ENCODE peak calls at places on chromosome 3, in nine cellular contexts. D is CD8-positive, alpha-beta T cell; Y is PC-9; I is neural progenitor cell; Q is transverse colon; S is tibial artery; V is right lobe of liver; P is tibial nerve; C is HCT116. X is an unnamed sample.

GRCh38 chr3:181722156-181722555 is 10.4 kb downstream of the SOX2 start:
- DNase-seq in I (peak; percentile 78), C (no peak), P (no peak), Q (no peak), Y (no peak), S (no peak), V (no peak), D (no peak), X (no peak)

GRCh38 chr3:65831733-65832425 is 206.8 kb downstream of the MAGI1 start:
- DNase-seq in S (no peak), Q (no peak), I (peak; percentile 34), P (no peak), V (no peak), D (no peak), Y (no peak), C (no peak), X (no peak)

GRCh38 chr3:129855454-129856419 is 37.8 kb downstream of the TMCC1 start:
- DNase-seq in P (no peak), Y (peak; percentile 23), Q (no peak), V (no peak), C (peak; percentile 4), D (no peak), I (no peak), S (no peak), X (no peak)

GRCh38 chr3:115692887-115693524 is 69.7 kb downstream of the GAP43 start:
- DNase-seq in I (peak; percentile 85), S (peak; percentile 72), Q (peak; percentile 77), C (peak; percentile 68), Y (peak; percentile 77), D (peak; percentile 77), P (peak; percentile 51), V (peak; percentile 60), X (peak; percentile 76)

GRCh38 chr3:170740285-170740684 is 129.7 kb downstream of the RPL22L1 start:
- DNase-seq in V (no peak), Q (no peak), C (no peak), D (no peak), Y (no peak), P (no peak), S (no peak), I (no peak), X (no peak)

GRCh38 chr3:50408445-50408953 is 49.2 kb upstream of the TMEM115 start:
- DNase-seq in I (no peak), C (no peak), Q (no peak), S (no peak), Y (no peak), D (no peak), V (no peak), P (no peak), X (no peak)

GRCh38 chr3:156633335-156633734 is 41.1 kb upstream of the TIPARP start:
- DNase-seq in D (no peak), S (peak; percentile 36), I (no peak), Q (no peak), Y (no peak), C (no peak), V (no peak), P (no peak), X (no peak)

GRCh38 chr3:94004301-94004910 is 24.0 kb downstream of the STX19 start:
- DNase-seq in C (peak; percentile 37), Y (no peak), P (no peak), D (no peak), I (peak; percentile 30), Q (no peak), S (no peak), V (no peak), X (no peak)

GRCh38 chr3:52197499-52197841 is 490 bp upstream of the ALAS1 start:
- DNase-seq in I (no peak), C (no peak), Y (no peak), Q (no peak), D (no peak), V (no peak), P (no peak), S (no peak), X (no peak)

GRCh38 chr3:127005864-127006500 is 23.1 kb downstream of the PLXNA1 start:
- DNase-seq in D (no peak), S (no peak), Q (no peak), C (no peak), V (no peak), I (no peak), P (no peak), Y (no peak), X (no peak)

GRCh38 chr3:43855674-43856299 is 165.0 kb downstream of the ABHD5 start:
- DNase-seq in V (peak; percentile 64), P (no peak), Q (peak; percentile 70), D (peak; percentile 50), C (peak; percentile 27), Y (peak; percentile 69), S (peak; percentile 48), I (peak; percentile 77), X (no peak)

DNA sequence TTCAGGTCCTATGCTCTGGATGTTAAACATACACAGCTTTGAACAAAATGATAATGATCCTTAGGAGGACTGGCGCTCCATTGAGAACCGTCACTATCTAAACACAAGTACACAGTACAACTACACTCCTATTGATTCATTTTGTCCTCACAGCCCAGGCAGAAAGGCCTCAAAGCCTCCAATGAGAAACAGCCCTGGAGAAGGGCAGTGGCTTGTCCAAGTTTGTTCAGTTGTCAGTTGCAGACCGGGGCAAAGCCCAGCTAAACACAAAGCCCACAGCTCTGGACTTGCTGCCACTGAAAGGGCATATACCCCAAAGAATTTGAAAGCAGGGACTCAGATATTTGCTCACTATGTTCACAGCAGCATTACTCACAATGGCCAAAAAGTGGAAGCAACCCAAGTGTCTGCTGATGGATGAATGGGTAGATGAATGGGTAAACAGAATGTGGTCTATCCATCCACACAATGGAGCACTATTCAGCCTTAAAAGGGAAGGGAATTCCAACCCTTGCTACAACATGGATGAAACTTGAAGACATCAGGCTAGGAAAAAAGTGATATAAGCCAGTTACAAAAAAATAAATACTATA is 34.7 kb downstream of the NUP210 start:
- DNase-seq in V (no peak), P (no peak), I (no peak), C (no peak), D (no peak), Q (no peak), Y (no peak), S (no peak), X (no peak)
- H3K4me1 ChIP-seq in V (no peaks in the 10 kb centered on the region), P (no peaks in the 10 kb centered on the region), I (no peaks in the 10 kb centered on the region), C (no peaks in the 10 kb centered on the region), D (peaks cover 19% of the 10 kb centered on the region), Q (no peaks in the 10 kb centered on the region), Y (no peaks in the 10 kb centered on the region), S (peaks cover 4% of the 10 kb centered on the region), X (no peaks in the 10 kb centered on the region)

GRCh38 chr3:197750396-197750831 is 731 bp downstream of the FYTTD1 start:
- DNase-seq in Q (peak; percentile 74), P (peak; percentile 41), C (no peak), S (peak; percentile 75), D (peak; percentile 72), I (peak; percentile 83), Y (peak; percentile 55), V (peak; percentile 77), X (no peak)
- H3K4me1 ChIP-seq in Q (peaks cover 15% of the 10 kb centered on the region), P (peaks cover 27% of the 10 kb centered on the region), C (peaks cover 9% of the 10 kb centered on the region), S (peaks cover 25% of the 10 kb centered on the region), D (peaks cover 38% of the 10 kb centered on the region), I (peaks cover 9% of the 10 kb centered on the region), Y (peaks cover 25% of the 10 kb centered on the region), V (no peaks in the 10 kb centered on the region), X (no peaks in the 10 kb centered on the region)

DNA sequence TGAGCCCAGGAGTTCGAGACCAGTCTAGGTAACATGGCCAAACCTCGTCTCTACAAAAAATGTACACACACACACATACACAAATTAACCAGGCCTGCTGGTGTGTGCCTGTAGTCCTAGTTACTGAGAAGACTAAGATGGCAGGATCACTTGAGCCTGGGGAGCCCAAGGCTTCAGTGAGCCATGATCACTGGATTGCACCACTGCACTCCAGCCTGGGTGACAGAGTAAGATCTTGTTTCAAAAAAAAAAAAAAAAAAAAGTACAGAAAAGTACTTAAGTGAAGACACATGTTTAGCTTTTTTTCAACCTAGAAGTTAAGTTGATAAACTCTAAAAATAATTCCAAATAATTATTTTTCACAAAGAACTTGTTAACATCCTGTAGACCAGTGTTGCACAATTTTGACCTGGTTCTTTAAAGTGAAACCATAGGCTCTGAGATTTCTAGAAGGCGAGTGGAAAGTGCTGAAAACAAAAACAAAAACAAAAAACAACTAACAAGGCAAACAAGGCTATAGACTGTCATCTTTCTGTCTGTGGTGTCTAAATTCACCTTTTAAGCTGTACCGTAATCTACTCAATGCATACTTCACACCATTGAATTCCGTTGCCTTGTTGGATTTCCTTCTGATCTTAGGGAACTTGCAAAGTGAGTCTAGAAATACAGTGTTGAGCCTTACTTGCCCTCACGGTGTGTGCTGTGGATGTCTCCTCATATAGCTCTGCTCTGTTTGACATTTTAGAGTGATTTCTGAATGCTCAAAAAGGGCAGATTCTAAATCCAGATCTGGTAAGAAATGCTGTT is 63.5 kb downstream of the CHST2 start:
- DNase-seq in Y (no peak), P (no peak), C (no peak), I (no peak), D (no peak), Q (no peak), S (no peak), V (no peak), X (no peak)
- H3K4me1 ChIP-seq in Y (no peaks in the 10 kb centered on the region), P (no peaks in the 10 kb centered on the region), C (no peaks in the 10 kb centered on the region), I (no peaks in the 10 kb centered on the region), D (peaks cover 5% of the 10 kb centered on the region), Q (no peaks in the 10 kb centered on the region), S (no peaks in the 10 kb centered on the region), V (no peaks in the 10 kb centered on the region), X (no peaks in the 10 kb centered on the region)

GRCh38 chr3:31709005-31709404 is 176.3 kb downstream of the STT3B start:
- DNase-seq in Y (no peak), Q (no peak), I (no peak), P (no peak), D (no peak), C (no peak), V (no peak), S (no peak), X (no peak)
- H3K4me1 ChIP-seq in Y (peaks cover 11% of the 10 kb centered on the region), Q (no peaks in the 10 kb centered on the region), I (no peaks in the 10 kb centered on the region), P (peaks cover 5% of the 10 kb centered on the region), D (no peaks in the 10 kb centered on the region), C (peaks cover 13% of the 10 kb centered on the region), V (no peaks in the 10 kb centered on the region), S (peaks cover 16% of the 10 kb centered on the region), X (peaks cover 1% of the 10 kb centered on the region)

GRCh38 chr3:73385538-73385937 is 239.2 kb downstream of the PDZRN3 start:
- DNase-seq in I (no peak), S (no peak), Q (no peak), P (no peak), C (no peak), Y (no peak), V (no peak), D (no peak), X (no peak)
- H3K4me1 ChIP-seq in I (no peaks in the 10 kb centered on the region), S (no peaks in the 10 kb centered on the region), Q (no peaks in the 10 kb centered on the region), P (no peaks in the 10 kb centered on the region), C (no peaks in the 10 kb centered on the region), Y (no peaks in the 10 kb centered on the region), V (no peaks in the 10 kb centered on the region), D (no peaks in the 10 kb centered on the region), X (no peaks in the 10 kb centered on the region)

DNA sequence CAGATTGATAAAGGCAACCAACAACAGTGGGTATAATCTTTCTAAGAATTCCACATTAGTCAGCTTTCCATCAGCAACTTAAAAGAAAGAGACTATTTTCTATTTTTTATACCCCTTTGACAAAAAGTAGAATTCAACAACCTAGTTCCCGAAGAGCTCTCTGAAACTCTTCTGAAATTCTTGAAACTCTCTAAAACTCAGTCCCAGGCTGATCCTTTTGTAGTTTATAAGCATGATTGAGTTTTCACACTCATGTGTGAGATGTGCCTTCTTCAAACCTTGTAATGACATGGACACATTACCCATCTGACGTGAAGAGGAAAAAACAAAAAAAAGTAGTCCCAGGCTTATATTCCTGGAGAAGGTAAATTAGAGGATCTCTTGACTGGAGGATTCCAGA is 31.4 kb downstream of the RAF1 start:
- DNase-seq in V (no peak), D (no peak), C (no peak), P (no peak), Q (no peak), I (no peak), Y (no peak), S (no peak), X (no peak)
- H3K4me1 ChIP-seq in V (no peaks in the 10 kb centered on the region), D (peaks cover 13% of the 10 kb centered on the region), C (peaks cover 14% of the 10 kb centered on the region), P (peaks cover 6% of the 10 kb centered on the region), Q (peaks cover 19% of the 10 kb centered on the region), I (peaks cover 15% of the 10 kb centered on the region), Y (no peaks in the 10 kb centered on the region), S (peaks cover 35% of the 10 kb centered on the region), X (no peaks in the 10 kb centered on the region)

GRCh38 chr3:183513046-183513706 is 42.3 kb downstream of the KLHL6 start:
- DNase-seq in S (no peak), I (no peak), D (peak; percentile 60), V (no peak), Y (no peak), P (no peak), C (no peak), Q (peak; percentile 37), X (no peak)
- H3K4me1 ChIP-seq in S (no peaks in the 10 kb centered on the region), I (peaks cover 15% of the 10 kb centered on the region), D (peaks cover 54% of the 10 kb centered on the region), V (no peaks in the 10 kb centered on the region), Y (no peaks in the 10 kb centered on the region), P (no peaks in the 10 kb centered on the region), C (no peaks in the 10 kb centered on the region), Q (peaks cover 9% of the 10 kb centered on the region), X (no peaks in the 10 kb centered on the region)